ENCODE peak calls at places on chromosomes 5 and 9, in five cellular contexts. C is left ventricle myocardium inferior, D is Peyer's patch, V is psoas muscle, H is glutamatergic neuron. Z is an unnamed sample.

GRCh38 chr5:180601591-180602480 is 10.5 kb upstream of the SCGB3A1 start:
- DNase-seq in D (peak), V (no peak), H (peak), C (no peak), Z (peak)

GRCh38 chr9:127187231-127187956 is 65.0 kb upstream of the ANGPTL2 start:
- DNase-seq in H (peak), D (peak), V (peak), C (peak), Z (peak)

GRCh38 chr9:134131471-134132207 is 4.2 kb upstream of the WDR5 start:
- DNase-seq in V (no peak), D (no peak), H (no peak), C (no peak), Z (no peak)

GRCh38 chr5:93236807-93237421 is 344.1 kb downstream of the NR2F1-AS1 start:
- DNase-seq in H (no peak), C (no peak), V (no peak), D (no peak), Z (no peak)

GRCh38 chr5:103589416-103590175 is 27.0 kb upstream of the NUDT12 start:
- DNase-seq in D (no peak), C (no peak), H (no peak), V (no peak), Z (no peak)

GRCh38 chr9:124098141-124098905 is 86.8 kb downstream of the LHX2 start:
- DNase-seq in C (no peak), D (no peak), V (no peak), H (no peak), Z (no peak)

GRCh38 chr9:3028535-3028934 is 184.6 kb upstream of the PUM3 start:
- DNase-seq in C (no peak), H (no peak), V (no peak), D (no peak), Z (no peak)

GRCh38 chr5:143428738-143429420 is 25.4 kb upstream of the NR3C1 start:
- DNase-seq in C (no peak), H (no peak), D (no peak), V (no peak), Z (no peak)

GRCh38 chr5:79922626-79923025 is 68.4 kb downstream of the MTX3 start:
- DNase-seq in D (no peak), H (no peak), V (no peak), C (no peak), Z (no peak)

GRCh38 chr5:64655596-64655995 is 34.7 kb upstream of the SHISAL2B start:
- DNase-seq in H (no peak), C (no peak), V (no peak), D (no peak), Z (no peak)

GRCh38 chr9:14993891-14994554 is 83.8 kb upstream of the FREM1 start:
- DNase-seq in H (no peak), D (no peak), V (no peak), C (no peak), Z (no peak)

GRCh38 chr5:31987985-31988710 is 186.0 kb downstream of the GOLPH3 start:
- DNase-seq in C (no peak), V (no peak), D (no peak), H (no peak), Z (no peak)

GRCh38 chr9:127816362-127816725 is 13.7 kb downstream of the FPGS start:
- DNase-seq in D (no peak), H (no peak), C (no peak), V (no peak), Z (no peak)

GRCh38 chr5:149961186-149961685 is 678 bp downstream of the SLC26A2 start:
- DNase-seq in D (no peak), H (no peak), C (no peak), V (no peak), Z (no peak)

GRCh38 chr5:72920690-72921089 is 35.2 kb upstream of the FCHO2 start:
- DNase-seq in D (no peak), V (no peak), H (no peak), C (no peak), Z (no peak)

GRCh38 chr5:81506900-81507588 is 113.1 kb upstream of the ACOT12 start:
- DNase-seq in C (no peak), V (no peak), H (no peak), D (no peak), Z (no peak)

GRCh38 chr5:171601266-171601881 is 181.9 kb downstream of the FGF18 start:
- DNase-seq in V (no peak), C (no peak), D (no peak), H (no peak), Z (no peak)

GRCh38 chr5:163248856-163249255 is 188.5 kb upstream of the CCNG1 start:
- DNase-seq in D (no peak), V (no peak), C (no peak), H (no peak), Z (no peak)

GRCh38 chr5:40474250-40474649 is 205.5 kb upstream of the PTGER4 start:
- DNase-seq in V (no peak), D (no peak), C (no peak), H (no peak), Z (no peak)

GRCh38 chr5:124700930-124701458 is 45.4 kb downstream of the ZNF608 start:
- DNase-seq in D (no peak), H (no peak), C (no peak), V (no peak), Z (no peak)

GRCh38 chr9:70672136-70672535 is 257.7 kb upstream of the KLF9 start:
- DNase-seq in H (no peak), D (no peak), C (no peak), V (no peak), Z (no peak)

GRCh38 chr5:103476776-103477175 is 85.8 kb downstream of the NUDT12 start:
- DNase-seq in V (no peak), H (no peak), C (no peak), D (no peak), Z (no peak)

GRCh38 chr9:128051932-128052734 is 15.0 kb downstream of the NAIF1 start:
- DNase-seq in H (no peak), C (no peak), V (no peak), D (peak), Z (no peak)

GRCh38 chr5:111735829-111736228 is 21.2 kb downstream of the NREP start:
- DNase-seq in D (no peak), H (peak), C (peak), V (peak), Z (peak)

GRCh38 chr9:132026932-132027585 is 52.6 kb downstream of the MED27 start:
- DNase-seq in H (no peak), D (no peak), V (no peak), C (no peak), Z (no peak)

GRCh38 chr9:20804476-20805253 is 120.6 kb downstream of the FOCAD start:
- DNase-seq in H (no peak), D (no peak), V (no peak), C (no peak), Z (no peak)

GRCh38 chr9:133524146-133524545 is 613 bp downstream of the MYMK start:
- DNase-seq in C (no peak), H (no peak), V (no peak), D (no peak), Z (no peak)

GRCh38 chr5:137605377-137605776 is 106.3 kb upstream of the SPOCK1 start:
- DNase-seq in H (no peak), V (no peak), D (no peak), C (no peak), Z (no peak)

DNA sequence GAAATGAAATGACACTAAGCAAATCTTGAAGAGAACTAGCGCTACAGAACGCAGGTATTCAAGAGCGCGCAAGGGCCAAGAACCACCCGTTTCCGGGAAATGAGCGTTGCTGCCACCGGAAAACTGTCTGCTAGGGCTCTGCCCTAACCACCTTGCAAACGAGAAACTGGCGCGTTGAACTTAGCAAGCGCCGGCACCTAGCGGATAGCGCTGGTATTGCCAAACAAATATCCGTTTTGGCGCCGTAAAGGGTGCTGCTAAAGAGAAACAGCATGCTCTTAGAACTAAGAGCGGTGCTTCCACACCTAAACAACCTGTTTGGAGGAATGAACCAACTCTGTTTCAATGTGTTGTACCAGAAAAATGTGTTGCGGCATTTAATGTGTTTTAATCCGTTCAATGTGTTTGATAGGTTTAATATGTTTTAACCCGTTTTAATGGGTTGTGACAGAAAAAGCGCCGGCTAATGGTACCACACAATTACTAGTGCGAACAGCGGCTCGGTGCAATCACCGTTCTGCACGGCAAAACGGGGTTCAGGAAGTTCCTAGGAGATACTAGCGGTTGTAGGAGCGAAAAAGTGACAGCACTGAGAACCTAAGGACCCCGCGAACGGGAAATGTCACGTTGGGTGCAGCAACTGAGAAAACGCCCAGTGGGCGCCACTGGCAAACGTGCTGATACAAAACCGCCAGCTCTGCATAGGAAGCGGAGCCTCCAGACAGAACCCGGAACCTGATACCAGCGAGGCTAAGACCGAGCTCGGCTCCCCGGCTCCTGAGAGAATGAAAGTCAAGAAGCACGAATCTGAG is at the start of gene ANXA2R:
- DNase-seq in V (peak), H (peak), D (peak), C (peak), Z (peak)
- TF ChIP-seq CTCF in V (peak), H (peak), D (peak), C (peak), Z (peak)

GRCh38 chr5:170216262-170216864 is 16.4 kb upstream of the C5orf58 start:
- DNase-seq in V (no peak), D (no peak), H (peak), C (no peak), Z (no peak)
- TF ChIP-seq CTCF in V (no peak), D (no peak), H (peak), C (peak), Z (no peak)

GRCh38 chr5:53476019-53476418 is 4.4 kb upstream of the FST start:
- DNase-seq in H (no peak), C (no peak), D (no peak), V (no peak), Z (no peak)

GRCh38 chr5:53476531-53477480 is 3.6 kb upstream of the FST start:
- DNase-seq in C (no peak), V (no peak), H (no peak), D (no peak), Z (no peak)

GRCh38 chr5:53473644-53474043 is 6.8 kb upstream of the FST start:
- DNase-seq in V (no peak), C (no peak), H (no peak), D (no peak), Z (no peak)

GRCh38 chr5:53472720-53473510 is 7.5 kb upstream of the FST start:
- DNase-seq in D (no peak), H (no peak), C (no peak), V (no peak), Z (no peak)

GRCh38 chr5:53475320-53475719 is 5.1 kb upstream of the FST start:
- DNase-seq in C (no peak), V (no peak), H (no peak), D (no peak), Z (no peak)
- TF ChIP-seq CTCF in C (no peak), V (no peak), H (no peak), D (no peak), Z (no peak)

GRCh38 chr5:133919148-133920136 is 49.0 kb downstream of the C5orf15 start:
- DNase-seq in V (no peak), C (no peak), D (no peak), H (no peak), Z (no peak)
- TF ChIP-seq CTCF in V (no peak), C (no peak), D (no peak), H (no peak), Z (no peak)

GRCh38 chr5:157686841-157687554 is 15.7 kb downstream of the C5orf52 start:
- DNase-seq in C (no peak), V (no peak), H (no peak), D (no peak), Z (no peak)

GRCh38 chr5:157690690-157691433 is 19.5 kb downstream of the C5orf52 start:
- DNase-seq in C (no peak), V (no peak), D (no peak), H (no peak), Z (no peak)

DNA sequence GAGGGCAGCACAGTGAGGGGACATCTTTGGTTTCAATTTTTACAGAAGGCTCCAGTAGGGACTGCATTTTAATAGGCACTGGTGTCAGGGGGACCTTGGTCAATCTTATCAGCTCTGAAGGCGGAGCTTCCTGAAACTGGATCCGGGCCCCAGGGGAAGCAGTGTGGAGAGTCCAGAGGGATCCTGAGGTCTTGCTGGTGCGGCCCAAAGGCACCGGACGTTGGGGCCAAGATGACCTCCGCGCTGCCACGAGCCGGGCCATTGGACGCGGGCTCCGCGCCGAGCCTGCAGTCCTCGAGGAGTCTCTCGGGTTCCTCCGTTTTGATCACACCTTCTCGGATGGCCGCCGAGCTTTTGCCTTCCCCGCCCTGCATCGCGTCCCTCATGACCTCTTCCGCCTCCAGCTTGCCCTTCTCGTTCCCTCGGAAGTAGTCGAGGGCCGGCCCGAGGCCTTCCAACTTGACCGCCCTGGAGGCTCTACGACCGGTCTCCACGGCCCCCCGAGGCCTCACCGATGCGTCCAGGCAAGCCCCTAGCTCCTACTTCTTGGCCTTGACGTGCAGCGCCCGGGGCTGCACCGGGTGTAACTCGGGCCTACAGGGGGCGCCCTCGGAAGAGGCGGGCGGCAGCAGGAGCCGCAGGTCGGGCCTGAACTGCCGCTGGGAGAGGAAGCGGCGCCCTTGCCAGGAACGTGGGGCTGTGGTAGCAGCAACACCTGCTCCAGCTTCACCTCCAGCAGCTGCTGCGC is 18.8 kb downstream of the C5orf52 start:
- DNase-seq in D (no peak), V (no peak), H (no peak), C (no peak), Z (no peak)
- TF ChIP-seq CTCF in D (peak), V (no peak), H (no peak), C (no peak), Z (no peak)

GRCh38 chr9:81621111-81621510 is 68.2 kb downstream of the TLE1 start:
- DNase-seq in H (no peak), V (no peak), C (no peak), D (no peak), Z (no peak)

GRCh38 chr9:81621785-81622243 is 67.5 kb downstream of the TLE1 start:
- DNase-seq in C (no peak), H (peak), D (no peak), V (no peak), Z (no peak)

GRCh38 chr9:81618923-81619322 is 70.4 kb downstream of the TLE1 start:
- DNase-seq in D (no peak), H (no peak), V (no peak), C (no peak), Z (no peak)

GRCh38 chr9:81620009-81620405 is 69.3 kb downstream of the TLE1 start:
- DNase-seq in C (no peak), V (no peak), D (no peak), H (no peak), Z (no peak)

DNA sequence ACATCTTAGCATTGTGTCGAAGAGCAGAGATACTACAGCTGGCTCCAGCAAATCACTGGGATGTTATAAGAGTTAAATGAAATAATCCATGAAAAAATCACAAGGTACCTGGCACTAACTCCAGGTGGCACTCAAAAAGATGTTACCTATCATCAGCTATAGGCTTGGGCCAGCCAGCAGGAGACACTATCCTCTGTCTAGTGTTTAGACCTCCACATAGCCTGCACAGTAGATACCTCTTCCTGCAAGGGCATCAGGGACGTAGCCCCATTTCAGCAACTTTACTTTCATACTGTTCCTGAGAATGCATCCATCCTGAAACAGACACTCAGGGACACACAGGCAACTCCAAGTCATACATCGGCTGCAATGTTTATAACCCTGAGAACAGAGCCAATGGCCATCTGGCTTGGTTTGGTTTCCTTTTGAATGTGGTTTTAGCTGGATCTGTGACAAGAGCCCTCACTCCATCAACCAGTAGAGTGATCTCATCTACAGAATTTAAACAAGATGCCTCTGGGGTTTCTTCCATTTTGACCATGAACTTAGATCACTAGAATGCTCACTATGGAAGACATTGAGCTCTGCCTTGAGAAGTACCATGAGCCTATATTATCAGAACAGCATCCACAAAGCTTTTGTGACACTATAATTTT is 69.9 kb downstream of the TLE1 start:
- DNase-seq in H (no peak), D (no peak), C (no peak), V (no peak), Z (no peak)
- TF ChIP-seq CTCF in H (no peak), D (peak), C (no peak), V (no peak), Z (no peak)

DNA sequence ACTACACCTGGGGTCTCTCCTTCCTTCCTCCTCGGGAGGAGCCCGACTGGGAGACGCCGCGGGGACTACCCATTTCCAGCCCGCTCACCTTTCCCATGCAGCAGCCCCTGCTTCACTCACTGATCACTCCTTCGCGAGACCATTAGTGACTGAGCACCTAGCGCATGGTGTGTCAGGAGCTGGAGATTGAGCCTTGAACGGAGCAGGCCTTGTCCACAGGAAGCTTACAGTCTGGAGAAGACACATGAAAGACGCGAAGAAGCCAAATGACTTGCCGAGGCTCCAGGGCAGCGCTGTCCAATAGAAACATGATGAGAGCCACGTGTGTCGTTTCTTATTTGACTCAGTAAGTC is 283 bp upstream of the CFAP90 start:
- DNase-seq in H (no peak), C (no peak), V (no peak), D (no peak), Z (no peak)
- TF ChIP-seq CTCF in H (no peak), C (no peak), V (no peak), D (no peak), Z (no peak)